ENCODE peak calls at places on chromosomes 11 and 22, in six cellular contexts. B is body of pancreas, L is neural progenitor cell, U is aorta, I is upper lobe of right lung, N is heart right ventricle. T is an unnamed sample. For H3K9me3 and H3K4me1, the result is how much of the 10 kb centered on the place peaks cover.

GRCh38 chr22:50286701-50287318 is 16.6 kb upstream of the MAPK11 start:
- DNase-seq in N (no peak), I (no peak), U (no peak), L (no peak), B (no peak), T (no peak)

GRCh38 chr11:78727816-78728215 is 153.2 kb upstream of the NARS2 start:
- DNase-seq in B (no peak), N (no peak), I (no peak), U (no peak), L (no peak), T (no peak)

GRCh38 chr11:35794850-35795249 is 132.3 kb downstream of the TRIM44 start:
- DNase-seq in L (no peak), N (no peak), B (no peak), I (no peak), U (no peak), T (no peak)

GRCh38 chr11:123407996-123408597 is 22.0 kb upstream of the GRAMD1B start:
- DNase-seq in L (no peak), N (no peak), I (no peak), B (no peak), U (no peak), T (no peak)

GRCh38 chr11:70205049-70205725 is 2.1 kb downstream of the FADD start:
- DNase-seq in U (peak), B (no peak), N (no peak), I (peak), L (no peak), T (no peak)

GRCh38 chr11:94832604-94833238 is 64.6 kb downstream of the AMOTL1 start:
- DNase-seq in L (no peak), I (no peak), B (no peak), U (no peak), N (no peak), T (no peak)

GRCh38 chr22:28360846-28361424 is 318.7 kb downstream of the TTC28 start:
- DNase-seq in B (no peak), L (no peak), U (no peak), N (no peak), I (no peak), T (no peak)

GRCh38 chr11:118883368-118884071 is at the start of gene CXCR5:
- DNase-seq in L (no peak), N (no peak), B (no peak), I (no peak), U (peak), T (no peak)

GRCh38 chr11:15106201-15106965 is 8.3 kb upstream of the INSC start:
- DNase-seq in B (no peak), L (peak), U (no peak), I (no peak), N (no peak), T (no peak)

GRCh38 chr11:36507824-36508489 is 2.1 kb downstream of the TRAF6 start:
- DNase-seq in B (peak), N (no peak), L (no peak), U (no peak), I (no peak), T (no peak)

GRCh38 chr11:19311306-19312030 is 70.7 kb upstream of the E2F8 start:
- DNase-seq in N (peak), I (no peak), U (peak), B (peak), L (peak), T (peak)

GRCh38 chr11:67371549-67372231 is 1.7 kb downstream of the CLCF1 start:
- DNase-seq in N (no peak), I (peak), B (peak), L (peak), U (no peak), T (peak)

GRCh38 chr11:62324738-62325556 is 12.3 kb upstream of the ASRGL1 start:
- DNase-seq in N (peak), I (peak), U (peak), B (peak), L (peak), T (no peak)

GRCh38 chr11:121091492-121092179 is 9.4 kb upstream of the TECTA start:
- DNase-seq in U (peak), B (no peak), L (no peak), N (no peak), I (no peak), T (no peak)

GRCh38 chr22:44685384-44686056 is 16.5 kb upstream of the PRR5 start:
- DNase-seq in L (peak), U (no peak), B (peak), N (peak), I (peak), T (peak)

GRCh38 chr11:59145534-59145933 is 2.9 kb downstream of the FAM111A start:
- DNase-seq in I (no peak), B (no peak), N (no peak), U (no peak), L (no peak), T (no peak)

GRCh38 chr22:22578702-22579424 is 19.8 kb upstream of the PRAME start:
- DNase-seq in I (no peak), L (no peak), N (peak), U (no peak), B (no peak), T (no peak)

GRCh38 chr11:63532799-63533475 is 3.7 kb upstream of the PLAAT4 start:
- DNase-seq in B (no peak), U (no peak), I (no peak), L (peak), N (no peak), T (no peak)

GRCh38 chr11:60905551-60906113 is 753 bp downstream of the PRPF19 start:
- DNase-seq in U (no peak), L (no peak), B (no peak), I (no peak), N (no peak), T (no peak)

GRCh38 chr11:100903284-100903683 is 216.2 kb downstream of the ARHGAP42 start:
- DNase-seq in N (no peak), U (no peak), L (no peak), I (no peak), B (no peak), T (no peak)

GRCh38 chr22:24583972-24584790 is 8.7 kb downstream of the LRRC75B start:
- DNase-seq in L (no peak), N (no peak), U (no peak), I (no peak), B (no peak), T (peak)

GRCh38 chr22:48741540-48741939 is 1086.1 kb downstream of the BRD1 start:
- DNase-seq in N (no peak), B (no peak), U (peak), I (no peak), L (no peak), T (peak)

GRCh38 chr22:48740731-48741405 is 1086.8 kb downstream of the BRD1 start:
- DNase-seq in L (no peak), U (peak), I (no peak), B (no peak), N (no peak), T (peak)

GRCh38 chr22:48742556-48743343 is 1084.9 kb downstream of the BRD1 start:
- DNase-seq in L (no peak), U (peak), I (no peak), N (no peak), B (no peak), T (peak)

GRCh38 chr22:48743601-48744282 is 1083.9 kb downstream of the BRD1 start:
- DNase-seq in L (no peak), U (peak), N (no peak), I (no peak), B (no peak), T (peak)

GRCh38 chr22:48742191-48742555 is 1085.5 kb downstream of the BRD1 start:
- DNase-seq in I (no peak), U (no peak), B (no peak), L (no peak), N (no peak), T (no peak)
- H3K9me3 ChIP-seq in I (under half), U (under half), B (under half), L (under half), N (under half), T (under half)

DNA sequence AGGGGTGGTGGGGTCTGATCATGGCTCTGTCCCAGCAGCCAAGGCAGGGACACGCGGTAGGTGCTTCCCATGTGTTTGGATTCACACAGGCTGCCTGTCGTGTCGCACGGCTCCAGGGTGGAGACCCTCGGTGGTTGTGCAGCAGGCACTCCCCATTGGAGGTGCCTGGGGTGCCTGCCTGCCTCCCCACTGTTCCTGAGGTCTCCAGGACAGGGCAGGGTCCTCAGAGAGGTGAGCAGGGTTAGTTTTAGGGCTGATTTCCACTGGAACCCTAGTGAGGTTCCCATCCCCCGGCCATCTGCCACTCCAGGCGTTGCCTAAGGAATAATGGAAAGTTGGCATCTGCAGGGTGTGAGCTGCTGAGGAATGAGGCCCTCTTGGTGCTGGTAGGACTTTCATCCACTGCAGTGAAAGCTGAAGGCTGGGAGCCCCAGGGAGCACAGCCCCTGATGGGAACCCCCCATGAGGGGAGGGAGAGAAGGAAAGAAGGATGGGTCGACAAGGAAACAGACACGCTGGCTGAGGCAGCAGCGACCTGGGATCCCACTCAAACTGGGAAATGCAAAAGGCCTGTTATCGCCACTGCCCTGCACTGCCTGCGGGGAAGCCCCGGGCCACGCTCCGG is 32.2 kb downstream of the OSBPL5 start:
- DNase-seq in B (no peak), U (peak), I (peak), L (no peak), N (no peak), T (no peak)
- H3K4me1 ChIP-seq in B (under half), U (under half), I (under half), L (under half), N (under half), T (under half)

DNA sequence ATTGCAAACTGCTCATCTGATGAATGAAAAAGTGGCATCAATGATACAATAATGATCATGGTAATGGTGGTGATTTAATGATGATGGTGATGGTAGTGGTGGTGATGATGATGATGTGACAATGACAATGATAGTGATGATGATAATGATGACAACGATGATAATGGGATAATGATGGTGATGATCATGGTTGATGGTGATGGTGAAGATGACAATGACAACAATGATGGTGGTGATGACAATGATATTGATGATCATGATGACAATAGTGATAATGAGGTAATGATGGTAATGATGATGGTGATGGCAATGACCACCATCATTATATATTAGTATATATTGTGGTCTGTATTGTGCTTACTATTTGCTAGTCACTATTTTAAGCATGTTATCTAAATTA is 474.3 kb downstream of the TBC1D22A start:
- DNase-seq in L (no peak), N (no peak), B (no peak), I (no peak), U (no peak), T (no peak)
- H3K9me3 ChIP-seq in L (under half), N (under half), B (under half), I (under half), U (under half), T (under half)

DNA sequence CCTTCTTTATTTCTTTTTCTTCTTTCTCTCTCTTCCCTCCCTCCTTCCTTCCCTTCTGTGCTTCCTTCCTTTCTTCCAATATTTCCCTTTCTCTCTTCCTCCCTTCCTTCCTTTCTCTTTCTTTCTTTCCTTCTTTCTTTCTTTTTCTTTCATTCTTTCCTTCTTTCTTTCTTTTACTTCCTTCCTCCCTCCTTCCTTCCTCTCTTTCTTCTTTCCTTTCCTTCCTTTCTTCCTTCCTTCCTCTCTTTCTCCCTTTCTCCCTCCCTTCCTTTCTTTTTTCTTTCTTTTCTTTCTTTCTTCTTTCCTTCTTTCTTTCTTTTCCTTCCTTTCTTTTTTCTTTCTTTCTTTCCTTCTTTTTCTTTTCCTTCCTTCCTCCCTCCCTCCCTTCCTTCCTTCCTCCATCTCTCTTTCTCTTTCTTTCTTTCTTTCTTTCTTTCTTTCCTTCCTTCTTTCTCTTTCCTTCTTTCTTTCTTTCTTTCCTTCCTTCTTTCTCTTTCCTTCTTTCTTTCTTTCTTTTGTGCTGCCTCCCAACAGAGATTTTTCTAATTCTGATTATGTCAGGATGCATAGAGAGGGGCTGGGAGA is 1.0 kb downstream of the APOBEC3A start:
- DNase-seq in L (no peak), U (no peak), I (no peak), N (no peak), B (no peak), T (no peak)
- H3K4me1 ChIP-seq in L (under half), U (under half), I (under half), N (under half), B (under half), T (under half)

GRCh38 chr22:47296405-47297260 is 534.2 kb downstream of the TBC1D22A start:
- DNase-seq in B (no peak), U (no peak), I (no peak), L (no peak), N (no peak), T (peak)
- H3K9me3 ChIP-seq in B (under half), U (under half), I (under half), L (under half), N (under half), T (under half)

DNA sequence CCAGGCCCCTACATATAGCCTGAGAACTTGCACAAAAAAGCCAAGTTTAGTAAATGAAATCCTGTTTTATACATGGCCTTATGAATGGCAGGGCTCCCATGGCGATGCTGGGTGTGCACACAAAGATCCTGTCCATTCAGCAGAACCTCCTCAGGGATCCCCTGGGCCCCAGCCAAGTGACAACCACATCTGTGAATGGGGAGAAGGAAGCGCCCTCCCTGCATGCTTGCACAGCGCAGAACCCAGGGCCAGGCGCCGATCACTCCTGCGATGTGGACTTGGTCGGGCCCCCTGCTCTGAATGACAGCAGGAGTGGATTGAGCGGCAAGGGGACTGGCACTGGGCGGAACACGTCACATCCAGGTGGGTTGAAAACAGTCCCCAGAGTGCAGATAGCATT is 4.5 kb upstream of the CDC42EP2 start:
- DNase-seq in N (peak), B (no peak), U (peak), L (peak), I (no peak), T (no peak)
- H3K4me1 ChIP-seq in N (under half), B (under half), U (under half), L (under half), I (under half), T (half or more)

DNA sequence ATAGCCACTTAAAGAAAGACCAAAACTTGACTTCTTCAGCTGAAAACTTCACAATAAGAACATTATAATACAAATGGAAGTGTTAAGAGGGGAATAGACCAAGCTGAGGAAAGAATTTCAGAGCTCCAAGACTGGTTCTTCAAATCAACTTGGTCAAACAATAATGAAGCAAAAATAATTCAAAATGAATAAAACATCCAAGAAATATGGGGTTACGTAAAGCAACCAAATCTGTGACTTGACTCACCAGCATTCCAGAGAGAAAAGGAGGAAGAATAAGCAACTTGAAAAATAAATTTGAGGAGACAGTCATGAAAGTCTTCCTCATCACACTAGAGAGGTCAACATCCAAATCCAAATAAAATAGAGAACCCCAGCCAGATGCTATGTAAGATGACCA is 31.4 kb downstream of the XKR3 start:
- DNase-seq in B (no peak), N (no peak), U (no peak), I (no peak), L (no peak), T (no peak)
- H3K9me3 ChIP-seq in B (under half), N (under half), U (under half), I (under half), L (under half), T (under half)

DNA sequence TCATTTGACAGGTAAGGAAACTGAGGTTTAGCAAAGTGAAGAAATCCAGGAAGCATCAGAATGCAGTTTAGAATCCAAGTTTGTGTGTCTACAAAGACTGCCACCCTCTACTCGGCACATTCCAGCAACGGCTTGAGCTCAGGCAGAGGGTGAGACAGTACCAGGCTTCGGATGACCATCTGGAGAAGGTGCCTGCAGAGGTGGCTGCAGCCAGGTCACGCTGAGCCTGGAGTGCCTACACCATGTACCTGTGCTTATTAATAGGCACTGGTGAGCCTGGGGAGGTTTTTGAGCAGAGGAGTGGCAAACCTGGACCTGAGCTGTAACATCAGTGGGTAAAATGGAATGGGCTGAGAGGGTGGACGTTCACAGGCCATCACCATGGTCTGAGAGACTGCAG is 4.7 kb downstream of the FXYD6 start:
- DNase-seq in N (no peak), I (no peak), B (no peak), L (no peak), U (no peak), T (no peak)
- H3K4me1 ChIP-seq in N (half or more), I (under half), B (under half), L (half or more), U (under half), T (under half)

GRCh38 chr22:49185312-49185969 is 642.2 kb downstream of the BRD1 start:
- DNase-seq in I (no peak), B (no peak), L (no peak), N (no peak), U (no peak), T (no peak)

GRCh38 chr22:49183208-49183825 is 644.4 kb downstream of the BRD1 start:
- DNase-seq in L (no peak), I (no peak), U (peak), N (no peak), B (no peak), T (no peak)

GRCh38 chr22:49182416-49182815 is 645.3 kb downstream of the BRD1 start:
- DNase-seq in I (no peak), U (peak), B (no peak), L (no peak), N (no peak), T (no peak)

GRCh38 chr22:49184736-49185135 is 642.9 kb downstream of the BRD1 start:
- DNase-seq in L (no peak), B (no peak), U (peak), I (no peak), N (no peak), T (no peak)

GRCh38 chr22:49183826-49184216 is 643.9 kb downstream of the BRD1 start:
- DNase-seq in U (peak), L (no peak), I (no peak), B (no peak), N (no peak), T (no peak)
- H3K9me3 ChIP-seq in U (under half), L (under half), I (under half), B (under half), N (under half), T (under half)

GRCh38 chr22:40401981-40402406 is 31.6 kb downstream of the SGSM3 start:
- DNase-seq in L (no peak), N (no peak), I (no peak), U (no peak), B (no peak), T (no peak)
- H3K4me1 ChIP-seq in L (under half), N (under half), I (under half), U (under half), B (under half), T (under half)

T was measured in stomach.